ENCODE peak calls at places on chromosomes 6 and 20, in four cellular contexts. Q is HCT116, I is K562, K is HepG2. O is an unnamed sample.

GRCh38 chr6:12013368-12013617 is 1.2 kb downstream of the HIVEP1 start:
- DNase-seq in I (no peak), K (no peak), Q (no peak), O (no peak)

GRCh38 chr6:1695546-1696494 is 86.1 kb downstream of the FOXC1 start:
- DNase-seq in Q (no peak), K (no peak), I (no peak), O (no peak)

GRCh38 chr6:112178846-112179245 is 75.5 kb downstream of the LAMA4 start:
- DNase-seq in Q (no peak), K (no peak), I (no peak), O (no peak)

GRCh38 chr6:104409913-104410312 is 449.8 kb downstream of the HACE1 start:
- DNase-seq in Q (no peak), K (no peak), I (no peak), O (no peak)

GRCh38 chr20:23152308-23152892 is 66.3 kb upstream of the CD93 start:
- DNase-seq in Q (no peak), K (peak; percentile 90), I (peak; percentile 88), O (no peak)

GRCh38 chr6:195861-196360 is 96.4 kb upstream of the DUSP22 start:
- DNase-seq in K (no peak), I (no peak), Q (no peak), O (no peak)

GRCh38 chr6:21476054-21476552 is 117.4 kb upstream of the SOX4 start:
- DNase-seq in K (no peak), Q (no peak), I (no peak), O (no peak)

GRCh38 chr20:64244281-64244805 is 11.2 kb upstream of the PCMTD2 start:
- DNase-seq in K (no peak), Q (no peak), I (no peak), O (no peak)

GRCh38 chr6:32046450-32047083 is 8.4 kb downstream of the CYP21A2 start:
- DNase-seq in Q (no peak), K (peak; percentile 31), I (peak; percentile 40), O (no peak)

GRCh38 chr6:43909474-43910148 is 139.6 kb downstream of the VEGFA start:
- DNase-seq in K (no peak), I (no peak), Q (no peak), O (no peak)

GRCh38 chr20:14817121-14817520 is 479.7 kb upstream of the FLRT3 start:
- DNase-seq in I (no peak), Q (no peak), K (no peak), O (no peak)

GRCh38 chr20:10927011-10927583 is 253.3 kb upstream of the JAG1 start:
- DNase-seq in I (no peak), Q (no peak), K (no peak), O (no peak)

GRCh38 chr6:170393807-170394399 is 87.3 kb downstream of the FAM120B start:
- DNase-seq in K (no peak), I (no peak), Q (no peak), O (no peak)

GRCh38 chr6:166785131-166785530 is 158.1 kb upstream of the RPS6KA2 start:
- DNase-seq in Q (no peak), I (no peak), K (no peak), O (no peak)

GRCh38 chr20:34573541-34573940 is 15.0 kb downstream of the MAP1LC3A start:
- DNase-seq in K (no peak), Q (no peak), I (no peak), O (no peak)

GRCh38 chr6:30542915-30543314 is 13.4 kb downstream of the GNL1 start:
- DNase-seq in K (no peak), Q (no peak), I (no peak), O (no peak)

GRCh38 chr6:99609839-99610489 is 3.3 kb downstream of the PRDM13 start:
- DNase-seq in I (no peak), Q (no peak), K (no peak), O (no peak)

GRCh38 chr20:62929051-62929538 is 2.8 kb upstream of the DIDO1 start:
- DNase-seq in K (peak; percentile 50), I (peak; percentile 80), Q (no peak), O (no peak)

GRCh38 chr6:26017567-26017966 is 55.0 kb downstream of the TRIM38 start:
- DNase-seq in K (no peak), Q (no peak), I (no peak), O (no peak)

GRCh38 chr6:53326372-53327016 is 22.3 kb downstream of the ELOVL5 start:
- DNase-seq in K (no peak), I (no peak), Q (peak; percentile 85), O (peak; percentile 85)

GRCh38 chr6:38564301-38564700 is 75.4 kb downstream of the BTBD9 start:
- DNase-seq in I (no peak), K (no peak), Q (no peak), O (no peak)

GRCh38 chr6:38570750-38571149 is 69.0 kb downstream of the BTBD9 start:
- DNase-seq in K (no peak), I (no peak), Q (no peak), O (no peak)

GRCh38 chr6:38571721-38572120 is 68.0 kb downstream of the BTBD9 start:
- DNase-seq in Q (no peak), I (no peak), K (no peak), O (no peak)

GRCh38 chr6:38566295-38566694 is 73.4 kb downstream of the BTBD9 start:
- DNase-seq in Q (no peak), K (no peak), I (no peak), O (no peak)

DNA sequence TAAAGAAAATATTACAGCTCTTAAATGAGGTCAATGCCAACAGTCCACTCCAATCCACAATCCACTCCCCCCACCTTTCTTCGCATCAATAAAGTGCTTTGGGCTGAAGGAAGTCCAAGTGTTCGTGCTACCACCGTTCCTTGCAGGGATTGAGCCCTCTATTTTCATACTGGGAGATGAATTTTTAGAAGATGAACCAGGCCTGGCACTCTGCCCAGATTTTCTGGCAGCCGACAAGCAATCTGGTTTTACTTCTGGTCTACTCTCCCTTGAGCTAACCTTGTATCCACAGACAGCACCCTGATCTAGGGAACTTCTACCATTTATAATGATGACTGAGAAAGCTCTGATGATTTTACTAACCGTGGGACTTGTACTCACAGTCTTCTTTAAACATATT is 72.3 kb downstream of the BTBD9 start:
- DNase-seq in K (no peak), I (no peak), Q (peak; percentile 21), O (no peak)
- TF ChIP-seq TCF7L2 in K (no peak), I (no peak), Q (no peak), O (no peak)

DNA sequence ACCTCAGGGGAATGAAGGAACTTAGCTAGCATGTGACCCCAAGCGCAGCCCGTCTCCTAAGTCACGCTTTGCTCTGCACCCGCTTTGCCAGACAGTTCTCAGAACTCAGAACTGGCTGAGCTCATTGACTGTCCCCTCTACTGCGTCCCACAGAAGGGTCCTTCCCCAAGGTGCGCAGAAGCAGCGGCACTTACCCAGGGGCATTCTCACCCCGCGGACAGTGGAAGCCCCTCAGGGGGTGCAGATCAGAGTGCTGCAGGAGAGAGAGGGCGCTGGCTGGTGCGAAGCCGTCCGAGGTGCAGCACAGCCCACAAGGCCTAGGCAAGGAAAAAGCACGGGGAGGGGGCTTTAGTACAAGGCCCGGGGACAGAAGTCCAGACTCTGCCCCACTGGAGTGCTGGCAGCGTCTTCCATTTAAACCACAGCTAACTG is 802 bp downstream of the SNHG17 start:
- DNase-seq in Q (no peak), K (no peak), I (no peak), O (no peak)
- TF ChIP-seq SIN3A in Q (no peak), K (no peak), I (no peak), O (no peak)

DNA sequence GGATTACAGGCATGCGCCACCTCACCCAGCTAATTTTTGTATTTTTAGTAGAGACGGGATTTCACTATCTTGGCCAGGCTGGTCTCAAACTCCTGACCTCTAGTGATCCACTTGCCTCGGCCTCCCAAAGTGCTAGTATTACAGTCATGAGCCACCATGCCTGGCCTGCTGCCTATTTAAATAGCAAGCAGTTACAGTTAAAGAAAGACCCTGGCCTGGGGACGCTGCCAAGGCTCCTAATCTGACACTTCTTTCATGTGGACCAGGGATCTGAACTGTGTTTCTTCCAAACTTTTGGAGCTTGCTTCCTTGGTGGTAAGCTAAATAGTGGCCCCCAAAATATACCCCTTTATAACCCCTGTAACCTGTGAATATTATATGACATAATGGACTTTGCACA is 15.3 kb downstream of the PPARD start:
- DNase-seq in Q (no peak), K (no peak), I (no peak), O (no peak)
- TF ChIP-seq CTCF in Q (no peak), K (no peak), I (no peak), O (no peak)

DNA sequence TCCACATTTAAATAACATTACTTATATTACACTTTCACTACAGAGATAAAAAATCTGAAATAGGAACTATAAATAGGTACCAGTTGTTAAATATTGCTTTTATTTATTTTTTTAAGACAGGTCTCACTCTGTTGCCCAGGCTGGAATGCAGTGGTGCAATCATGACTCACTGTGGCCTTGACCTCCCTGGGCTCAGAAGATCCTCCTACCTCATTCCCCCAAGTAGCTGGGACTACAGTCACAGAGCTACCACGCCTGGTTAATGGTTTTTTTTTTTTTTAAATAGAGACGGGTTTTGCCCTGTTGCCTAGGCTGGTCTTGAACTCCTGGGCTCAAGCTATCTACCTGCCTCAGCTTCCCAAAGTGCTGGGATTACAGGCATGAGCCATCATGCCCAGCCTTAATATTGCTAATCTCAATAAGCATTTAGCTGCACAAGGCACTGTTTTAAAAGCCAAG is 17.3 kb downstream of the EEF1E1 start:
- DNase-seq in Q (peak; percentile 88), K (peak; percentile 97), I (no peak), O (no peak)
- TF ChIP-seq TCF7L2 in Q (no peak), K (no peak), I (no peak), O (no peak)

GRCh38 chr6:74333406-74333805 is 637.4 kb downstream of the CD109 start:
- DNase-seq in Q (no peak), I (no peak), K (no peak), O (no peak)
- TF ChIP-seq SIN3A in Q (no peak), I (no peak), K (no peak), O (no peak)

GRCh38 chr6:136020691-136021090 is 169.2 kb downstream of the PDE7B start:
- DNase-seq in K (no peak), Q (no peak), I (no peak), O (no peak)
- TF ChIP-seq CTCF in K (no peak), Q (no peak), I (no peak), O (no peak)

GRCh38 chr6:15148356-15149058 is 97.4 kb upstream of the JARID2 start:
- DNase-seq in I (no peak), Q (no peak), K (peak; percentile 74), O (no peak)
- TF ChIP-seq TCF7L2 in I (no peak), Q (no peak), K (no peak), O (no peak)

O was measured in Panc1.